ENCODE peak calls at places on chromosomes 6 and 20, in four cellular contexts. I is left ventricle myocardium inferior, O is fibroblast of mammary gland, D is astrocyte of the spinal cord. H is an unnamed sample.

GRCh38 chr6:67640462-67640861 is 994.6 kb upstream of the ADGRB3 start:
- DNase-seq in I (no peak), O (peak), D (peak), H (peak)

GRCh38 chr6:21426841-21427490 is 166.6 kb upstream of the SOX4 start:
- DNase-seq in I (no peak), O (peak), D (no peak), H (peak)

GRCh38 chr6:32666420-32667300 is at the start of gene HLA-DQB1:
- DNase-seq in I (no peak), D (no peak), O (peak), H (peak)

GRCh38 chr20:31840906-31841816 is 4.2 kb downstream of the FOXS1 start:
- DNase-seq in O (no peak), D (no peak), I (no peak), H (peak)

GRCh38 chr20:60408435-60408834 is 450.2 kb downstream of the CDH26 start:
- DNase-seq in I (no peak), O (no peak), D (no peak), H (no peak)

GRCh38 chr6:82711992-82712788 is 348.6 kb downstream of the TPBG start:
- DNase-seq in I (no peak), O (peak), D (peak), H (peak)

GRCh38 chr20:17620371-17621228 is 50.7 kb downstream of the DSTN start:
- DNase-seq in D (no peak), I (no peak), O (no peak), H (no peak)

GRCh38 chr6:10809098-10809497 is 29.2 kb downstream of the MAK start:
- DNase-seq in O (no peak), I (no peak), D (no peak), H (no peak)

GRCh38 chr20:2299301-2299700 is 3.5 kb downstream of the TGM3 start:
- DNase-seq in O (no peak), D (no peak), I (peak), H (no peak)

GRCh38 chr6:132715204-132715603 is 1.3 kb upstream of the VNN1 start:
- DNase-seq in I (no peak), O (peak), D (peak), H (peak)

GRCh38 chr20:25274481-25274880 is 26.6 kb downstream of the PYGB start:
- DNase-seq in D (no peak), I (peak), O (no peak), H (no peak)

GRCh38 chr6:113862112-113862511 is 5.0 kb downstream of the MARCKS start:
- DNase-seq in I (no peak), O (no peak), D (no peak), H (peak)

GRCh38 chr6:25715794-25716193 is 38.7 kb upstream of the SLC17A4 start:
- DNase-seq in I (no peak), O (no peak), D (no peak), H (no peak)

GRCh38 chr6:168636147-168636982 is 195.4 kb downstream of the SMOC2 start:
- DNase-seq in D (no peak), O (no peak), I (no peak), H (no peak)

GRCh38 chr20:33724439-33725094 is 4.5 kb upstream of the PXMP4 start:
- DNase-seq in D (no peak), I (no peak), O (peak), H (peak)

GRCh38 chr6:163965426-163966348 is 551.2 kb downstream of the QKI start:
- DNase-seq in O (no peak), I (peak), D (peak), H (no peak)

GRCh38 chr20:11274137-11274536 is 600.3 kb upstream of the JAG1 start:
- DNase-seq in O (peak), I (no peak), D (peak), H (peak)

GRCh38 chr6:30071081-30071818 is 4.3 kb downstream of the PPP1R11 start:
- DNase-seq in O (peak), I (peak), D (peak), H (peak)

GRCh38 chr6:137234505-137234863 is 15.3 kb upstream of the IFNGR1 start:
- DNase-seq in I (no peak), D (no peak), O (no peak), H (no peak)

GRCh38 chr20:47960769-47961525 is 175.7 kb upstream of the SULF2 start:
- DNase-seq in I (no peak), D (no peak), O (no peak), H (no peak)

GRCh38 chr20:3727333-3728035 is 5.0 kb upstream of the HSPA12B start:
- DNase-seq in D (no peak), O (peak), I (no peak), H (peak)

GRCh38 chr6:160252073-160252809 is 6.4 kb downstream of the SLC22A2 start:
- DNase-seq in O (no peak), D (no peak), I (no peak), H (no peak)

GRCh38 chr6:129860901-129861665 is at the start of gene TMEM244:
- DNase-seq in O (peak), I (no peak), D (peak), H (peak)

GRCh38 chr6:43817192-43817591 is 47.2 kb downstream of the VEGFA start:
- DNase-seq in D (no peak), I (peak), O (peak), H (no peak)

GRCh38 chr6:37783831-37784584 is 35.5 kb upstream of the ZFAND3 start:
- DNase-seq in D (peak), I (peak), O (peak), H (peak)

GRCh38 chr20:34989670-34990069 is 34.0 kb downstream of the MYH7B start:
- DNase-seq in O (no peak), D (no peak), I (no peak), H (no peak)
- TF ChIP-seq CTCF in O (no peak), D (no peak), I (no peak), H (no peak)

GRCh38 chr20:35226775-35227681 is 538 bp downstream of the MMP24 start:
- DNase-seq in D (peak), I (peak), O (peak), H (peak)
- H3K4me3 ChIP-seq in D (peak), I (peak), O (no peak), H (peak)

GRCh38 chr6:45491048-45491447 is 113.3 kb upstream of the SUPT3H start:
- DNase-seq in O (no peak), I (no peak), D (no peak), H (no peak)
- TF ChIP-seq CTCF in O (no peak), I (no peak), D (no peak), H (no peak)

DNA sequence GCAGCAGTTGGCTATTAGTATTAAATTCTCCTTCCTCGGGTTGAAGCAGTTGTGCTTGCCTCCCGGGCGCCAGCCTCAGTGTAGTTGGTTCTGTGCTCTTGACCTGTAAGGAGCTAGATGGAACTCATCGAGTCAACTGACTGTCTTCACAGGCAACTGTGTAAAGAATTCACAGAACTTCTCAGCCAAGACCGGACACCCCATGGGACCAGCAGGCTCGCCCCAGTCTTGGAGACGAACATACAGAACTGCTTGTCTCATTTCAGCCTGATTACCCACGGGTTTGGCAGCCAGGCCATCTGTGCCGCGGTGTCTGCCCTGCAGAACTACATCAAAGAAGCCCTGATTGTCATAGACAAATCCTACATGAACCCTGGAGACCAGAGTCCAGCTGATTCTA is 8.5 kb downstream of the TFAP2C start:
- DNase-seq in I (no peak), D (no peak), O (no peak), H (no peak)
- H3K4me3 ChIP-seq in I (no peak), D (no peak), O (no peak), H (no peak)

GRCh38 chr6:138814179-138814834 is 18.4 kb downstream of the ECT2L start:
- DNase-seq in I (no peak), O (no peak), D (no peak), H (no peak)
- TF ChIP-seq CTCF in I (no peak), O (no peak), D (no peak), H (no peak)

GRCh38 chr6:140007525-140007924 is 633.1 kb upstream of the CITED2 start:
- DNase-seq in D (no peak), I (no peak), O (no peak), H (no peak)

GRCh38 chr6:140003217-140003616 is 628.8 kb upstream of the CITED2 start:
- DNase-seq in O (no peak), I (no peak), D (no peak), H (no peak)

GRCh38 chr6:140001851-140002301 is 627.4 kb upstream of the CITED2 start:
- DNase-seq in I (no peak), O (peak), D (peak), H (peak)

GRCh38 chr6:140001005-140001404 is 626.6 kb upstream of the CITED2 start:
- DNase-seq in O (peak), I (no peak), D (no peak), H (no peak)

DNA sequence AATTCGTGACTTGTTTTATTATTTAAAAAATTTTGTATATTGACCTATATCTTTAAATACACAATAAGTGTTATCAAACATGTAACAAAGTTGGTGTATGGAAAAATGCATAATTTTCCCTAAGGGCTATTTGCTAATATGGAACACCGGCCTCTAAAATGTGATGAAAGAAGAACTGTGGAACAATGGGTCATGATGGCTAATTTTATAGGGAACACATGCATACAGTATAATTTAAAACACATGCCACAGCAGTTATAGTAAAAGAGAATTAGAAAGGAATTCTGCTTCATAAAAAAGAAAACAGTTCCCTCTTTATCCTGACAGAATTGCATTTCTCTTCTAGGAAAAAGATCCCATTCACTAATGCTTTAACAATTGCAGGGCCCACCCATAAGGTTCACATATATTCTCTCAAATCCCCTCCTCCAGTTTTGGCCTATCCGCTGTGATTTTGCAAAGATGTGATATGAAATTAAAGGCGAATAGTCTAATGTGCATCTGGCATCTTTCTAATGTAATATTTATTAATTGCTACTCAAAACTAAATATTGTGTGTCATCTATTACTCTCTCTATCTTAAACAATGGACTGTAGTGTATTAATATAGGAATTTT is 628.1 kb upstream of the CITED2 start:
- DNase-seq in I (no peak), D (no peak), O (peak), H (peak)
- H3K4me3 ChIP-seq in I (no peak), D (no peak), O (no peak), H (no peak)

GRCh38 chr20:37903317-37904007 is 535 bp downstream of the VSTM2L start:
- DNase-seq in D (no peak), I (no peak), O (no peak), H (no peak)
- TF ChIP-seq CTCF in D (peak), I (peak), O (no peak), H (no peak)

GRCh38 chr6:120804612-120805011 is 529.7 kb downstream of the TBC1D32 start:
- DNase-seq in O (no peak), I (no peak), D (no peak), H (no peak)

DNA sequence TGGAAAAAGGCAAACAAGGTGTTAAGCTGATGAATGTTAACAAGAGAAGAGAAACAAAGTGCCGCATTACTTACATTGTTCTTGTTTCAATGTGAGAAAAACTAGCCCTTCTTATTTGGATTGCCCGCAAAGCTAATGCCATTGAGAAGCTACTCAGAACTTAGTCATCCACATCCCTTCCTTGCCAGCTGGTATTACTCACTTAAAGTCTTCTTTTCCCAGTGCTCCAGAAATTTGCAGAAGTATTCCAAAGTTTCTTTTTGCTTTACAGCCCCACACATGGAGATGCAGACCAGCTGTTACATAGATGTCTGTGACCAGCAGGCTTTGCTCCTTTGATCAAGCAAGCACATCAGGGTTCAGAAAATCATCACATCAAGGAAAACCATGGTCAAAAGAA is 529.0 kb downstream of the TBC1D32 start:
- DNase-seq in I (no peak), O (peak), D (peak), H (peak)
- H3K4me3 ChIP-seq in I (no peak), O (no peak), D (no peak), H (no peak)